ENCODE peak calls at places on chromosomes 2 and 18, in seven cellular contexts. N, W, F, J, M, L and U are unnamed samples.

GRCh38 chr2:210445116-210445707 is 31.3 kb downstream of the LANCL1 start:
- DNase-seq in F (no peak), L (no peak), N (peak), J (peak), M (no peak), W (no peak), U (peak)

GRCh38 chr2:203451011-203451410 is 84.1 kb downstream of the RAPH1 start:
- DNase-seq in J (no peak), N (peak), W (no peak), L (no peak), F (no peak), M (no peak), U (no peak)

GRCh38 chr2:140288726-140289125 is 1508.5 kb upstream of the NXPH2 start:
- DNase-seq in N (no peak), L (no peak), M (no peak), F (no peak), J (no peak), W (no peak), U (no peak)

GRCh38 chr18:2948038-2948437 is 64.9 kb downstream of the LPIN2 start:
- DNase-seq in M (no peak), N (peak), W (no peak), F (no peak), L (no peak), J (peak), U (no peak)

GRCh38 chr2:194602750-194603149 is 1054.3 kb upstream of the SLC39A10 start:
- DNase-seq in F (no peak), N (no peak), L (no peak), J (no peak), W (no peak), M (no peak), U (no peak)

GRCh38 chr2:36568533-36569246 is 29.3 kb downstream of the FEZ2 start:
- DNase-seq in M (no peak), L (no peak), N (peak), J (no peak), W (no peak), F (no peak), U (no peak)

GRCh38 chr18:40739029-40739428 is 1216.0 kb upstream of the PIK3C3 start:
- DNase-seq in L (no peak), J (no peak), N (no peak), F (no peak), W (no peak), M (no peak), U (no peak)

GRCh38 chr18:21064347-21064746 is 47.3 kb downstream of the ROCK1 start:
- DNase-seq in L (no peak), J (no peak), W (no peak), F (no peak), M (no peak), N (peak), U (no peak)

GRCh38 chr2:190170673-190171072 is 108.1 kb upstream of the MSTN start:
- DNase-seq in F (no peak), J (no peak), N (no peak), W (no peak), M (no peak), L (no peak), U (no peak)

GRCh38 chr18:13455470-13455869 is 236.9 kb downstream of the LDLRAD4 start:
- DNase-seq in W (peak), M (no peak), L (no peak), J (no peak), N (no peak), F (no peak), U (no peak)

GRCh38 chr2:13414907-13415306 is 698.2 kb downstream of the TRIB2 start:
- DNase-seq in F (no peak), M (no peak), N (no peak), W (no peak), L (no peak), J (peak), U (no peak)

GRCh38 chr2:162300271-162300670 is 18.2 kb downstream of the IFIH1 start:
- DNase-seq in M (no peak), N (no peak), W (no peak), F (no peak), L (no peak), J (no peak), U (no peak)

DNA sequence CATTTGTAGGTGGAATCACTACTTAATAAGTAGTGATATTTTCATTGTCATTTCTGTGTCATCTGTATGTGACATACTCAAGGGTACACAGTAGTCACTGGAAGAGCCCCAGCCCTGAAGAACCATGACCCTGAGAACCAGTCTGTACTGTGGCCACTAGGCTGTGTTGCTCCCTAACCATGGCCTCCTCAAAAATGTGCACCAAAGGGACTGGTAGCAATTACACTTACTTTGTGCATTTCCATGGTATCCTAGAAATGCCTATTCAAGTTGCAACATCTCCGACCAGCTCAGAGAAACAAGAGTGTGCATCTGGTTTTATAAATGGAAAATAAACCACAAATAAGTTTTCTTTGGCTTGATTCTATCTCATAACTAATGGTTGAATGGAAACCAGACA is 155.1 kb downstream of the DOCK10 start:
- DNase-seq in M (no peak), J (no peak), W (no peak), F (no peak), L (no peak), N (peak), U (no peak)
- TF ChIP-seq CTCF in M (no peak), J (no peak), W (no peak), F (no peak), L (no peak), N (peak), U (peak)

DNA sequence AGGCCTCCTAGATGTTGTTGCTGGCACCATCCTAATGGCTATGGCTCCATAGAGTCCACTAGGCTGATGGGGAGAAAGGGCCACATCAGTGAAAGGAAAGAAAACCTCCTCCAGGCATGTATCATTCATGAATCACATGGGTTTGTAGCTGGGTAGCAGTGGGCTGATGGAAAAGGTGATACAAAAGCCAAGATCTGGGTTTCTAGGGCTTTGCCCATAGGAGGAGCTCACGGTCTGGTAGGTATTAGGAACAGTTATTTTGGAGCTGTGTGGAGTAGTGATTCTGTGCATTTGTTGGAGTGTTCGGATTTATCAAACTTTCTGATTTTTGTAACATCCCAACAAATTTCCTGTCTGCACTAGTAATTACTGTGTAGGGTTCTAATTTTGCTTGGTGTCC is 259.2 kb downstream of the SLC4A3 start:
- DNase-seq in L (no peak), F (no peak), J (peak), M (no peak), W (no peak), N (peak), U (no peak)
- TF ChIP-seq CTCF in L (no peak), F (peak), J (peak), M (no peak), W (no peak), N (peak), U (no peak)

GRCh38 chr2:106037262-106037661 is 156.8 kb downstream of the UXS1 start:
- DNase-seq in N (no peak), F (no peak), J (no peak), L (no peak), M (no peak), W (no peak), U (no peak)
- TF ChIP-seq CTCF in N (no peak), F (no peak), J (peak), L (no peak), M (no peak), W (no peak), U (no peak)

GRCh38 chr18:79393181-79393598 is 2.5 kb upstream of the NFATC1 start:
- DNase-seq in L (no peak), F (no peak), M (peak), W (no peak), N (no peak), J (no peak), U (no peak)

GRCh38 chr18:79395761-79396404 is at the start of gene NFATC1:
- DNase-seq in J (peak), N (peak), F (peak), M (peak), W (peak), L (peak), U (peak)

GRCh38 chr18:79395308-79395640 is 456 bp upstream of the NFATC1 start:
- DNase-seq in L (no peak), J (peak), W (no peak), N (no peak), M (peak), F (no peak), U (no peak)

GRCh38 chr18:79393626-79394401 is 1.9 kb upstream of the NFATC1 start:
- DNase-seq in L (peak), W (peak), M (peak), N (peak), F (no peak), J (peak), U (peak)

DNA sequence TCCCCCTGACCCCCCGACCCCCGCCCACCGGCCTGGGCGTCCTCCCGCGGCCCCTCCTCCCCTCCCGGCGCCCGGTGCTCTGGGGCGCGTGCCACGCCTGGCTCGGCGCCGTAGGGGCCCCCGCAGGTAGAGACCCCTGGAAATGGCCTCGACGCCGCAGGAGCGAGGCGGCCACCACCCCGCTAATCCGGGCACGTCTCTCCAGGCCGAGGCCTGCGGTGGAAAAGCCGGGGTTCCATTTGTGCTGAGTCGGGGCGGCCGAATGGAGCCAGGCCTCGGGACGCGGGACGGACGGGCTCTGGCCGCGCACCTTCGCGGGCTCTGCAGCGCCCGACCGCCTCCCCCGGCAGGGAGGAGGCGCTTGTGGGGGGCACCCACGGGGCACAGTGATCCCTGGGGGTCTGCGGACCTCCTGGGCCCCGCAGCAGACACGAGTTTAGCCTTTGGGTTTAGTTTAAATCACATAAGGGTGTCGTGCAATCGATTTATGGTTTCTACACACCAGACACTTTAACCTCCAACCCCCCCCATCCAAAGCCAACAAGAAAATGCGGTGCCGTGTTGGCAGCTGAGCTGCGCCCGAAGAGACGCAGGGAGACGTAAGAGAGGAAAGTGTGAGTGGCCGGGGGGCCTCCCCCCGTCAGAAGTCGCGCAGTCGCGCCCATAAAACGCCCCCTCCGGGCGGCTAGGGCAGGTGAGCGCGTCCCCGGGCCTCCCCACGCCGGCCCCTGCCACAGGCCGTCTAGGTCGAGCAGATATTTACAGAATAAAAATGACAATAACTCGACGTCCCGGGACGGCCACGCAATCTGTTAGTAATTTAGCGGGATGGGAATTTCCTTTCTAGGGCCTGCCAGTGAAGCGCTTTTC is 1.1 kb upstream of the NFATC1 start:
- DNase-seq in J (peak), L (no peak), M (peak), N (peak), W (peak), F (no peak), U (peak)
- TF ChIP-seq CTCF in J (peak), L (no peak), M (no peak), N (no peak), W (no peak), F (no peak), U (no peak)

DNA sequence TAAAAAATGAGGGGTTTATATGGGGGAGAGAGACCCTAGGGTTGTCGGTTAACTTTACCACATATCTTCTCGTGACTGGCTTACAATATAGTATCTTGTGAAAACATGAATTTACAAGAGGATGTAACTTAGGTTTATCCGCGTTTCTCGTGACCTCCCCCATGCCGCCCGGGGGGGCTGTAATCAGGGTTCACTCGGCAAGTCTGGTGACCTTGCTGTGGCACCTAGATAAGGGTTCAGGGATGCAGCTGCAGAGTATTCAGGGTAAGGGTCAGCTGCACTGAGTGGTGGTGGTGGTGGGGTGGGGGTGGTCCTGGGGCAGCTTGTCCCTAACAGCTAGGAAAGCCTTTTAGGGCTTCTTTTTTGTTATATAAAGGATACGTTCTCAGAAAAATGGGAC is 112.3 kb downstream of the LYPD1 start:
- DNase-seq in J (no peak), W (no peak), M (no peak), L (no peak), N (no peak), F (no peak), U (no peak)
- TF ChIP-seq CTCF in J (no peak), W (no peak), M (no peak), L (no peak), N (no peak), F (no peak), U (no peak)

DNA sequence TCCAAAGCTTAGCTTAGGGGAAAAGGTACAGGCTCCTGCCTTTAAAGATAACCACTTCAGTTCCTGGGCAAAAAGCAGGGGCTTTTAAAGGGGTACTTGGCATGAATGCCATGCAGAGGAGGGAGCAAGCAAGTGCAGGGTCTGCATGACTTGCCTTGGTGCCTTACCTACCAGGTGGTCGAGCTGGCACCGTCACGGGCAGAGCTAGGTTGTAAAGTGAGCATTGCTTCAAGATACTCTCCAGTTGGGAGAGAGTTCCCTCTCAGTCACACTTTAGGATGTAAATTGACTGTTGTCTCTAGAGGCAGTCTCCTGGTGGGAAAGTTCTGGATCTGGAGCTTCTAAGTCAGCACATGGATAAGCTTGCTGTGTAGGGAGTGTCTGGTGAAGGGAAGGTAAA is 58.6 kb upstream of the MCFD2 start:
- DNase-seq in J (no peak), L (no peak), F (no peak), W (no peak), N (no peak), M (no peak), U (no peak)
- TF ChIP-seq CTCF in J (no peak), L (no peak), F (no peak), W (no peak), N (no peak), M (no peak), U (no peak)

GRCh38 chr2:159774370-159774990 is 23.5 kb downstream of the CD302 start:
- DNase-seq in N (no peak), F (no peak), L (no peak), J (no peak), M (no peak), W (no peak), U (no peak)

GRCh38 chr2:159773426-159773825 is 24.6 kb downstream of the CD302 start:
- DNase-seq in J (no peak), N (peak), W (no peak), F (no peak), L (no peak), M (no peak), U (no peak)

GRCh38 chr2:159773876-159774275 is 24.1 kb downstream of the CD302 start:
- DNase-seq in L (no peak), J (no peak), W (no peak), M (no peak), N (peak), F (no peak), U (no peak)

GRCh38 chr2:159775006-159775405 is 23.0 kb downstream of the CD302 start:
- DNase-seq in W (no peak), M (no peak), J (no peak), L (no peak), F (no peak), N (peak), U (no peak)

DNA sequence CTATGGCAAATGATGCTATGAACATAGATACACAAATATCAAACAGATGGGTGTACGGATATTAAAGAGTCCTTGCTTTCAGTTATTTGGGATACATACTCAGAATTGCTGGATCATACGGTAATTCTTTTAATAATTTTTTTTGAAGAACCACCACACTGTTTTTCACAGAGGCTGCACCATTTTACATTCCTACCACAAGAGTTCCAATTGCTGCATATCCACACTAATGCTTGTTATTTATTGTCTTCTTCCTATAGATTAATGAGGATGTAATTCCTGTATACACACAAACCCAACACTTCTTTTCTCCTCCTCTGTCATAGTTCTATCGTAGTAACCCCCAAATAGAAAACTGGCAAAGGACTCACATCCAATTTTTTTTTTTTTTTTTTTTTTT is 21.7 kb downstream of the CD302 start:
- DNase-seq in J (no peak), L (no peak), N (no peak), F (no peak), W (no peak), M (no peak), U (no peak)
- TF ChIP-seq CTCF in J (no peak), L (no peak), N (peak), F (peak), W (no peak), M (peak), U (no peak)

GRCh38 chr2:105454801-105455485 is 56.1 kb upstream of the FHL2 start:
- DNase-seq in L (peak), F (no peak), J (peak), W (peak), N (peak), M (no peak), U (no peak)
- TF ChIP-seq CTCF in L (no peak), F (peak), J (peak), W (no peak), N (peak), M (peak), U (no peak)